ENCODE peak calls at places on chromosome 14, in six cellular contexts. Q is PC-3; F is PC-9; Z is activated CD4-positive, alpha-beta T cell treated with anti-CD3 and anti-CD28 coated beads, Interleukin-2, amount 50 U/mL, for 4 hours; M is RWPE1; J is CD4-positive, CD25-positive, alpha-beta regulatory T cell. R is an unnamed sample.

GRCh38 chr14:95504135-95505029 is 12.1 kb downstream of the SYNE3 start:
- DNase-seq in Z (no peak), Q (no peak), J (no peak), M (no peak), F (no peak), R (no peak)

GRCh38 chr14:89801128-89801527 is 153.4 kb downstream of the EFCAB11 start:
- DNase-seq in M (peak), Z (no peak), J (no peak), F (no peak), Q (peak), R (no peak)

GRCh38 chr14:63896278-63896720 is 43.5 kb downstream of the SYNE2 start:
- DNase-seq in M (peak), Q (peak), Z (no peak), F (peak), J (no peak), R (no peak)

GRCh38 chr14:94571950-94572349 is 9.3 kb upstream of the SERPINA5 start:
- DNase-seq in Q (no peak), J (no peak), F (no peak), Z (no peak), M (peak), R (no peak)

GRCh38 chr14:103021817-103022668 is 35.3 kb downstream of the CDC42BPB start:
- DNase-seq in J (no peak), Z (no peak), F (no peak), M (no peak), Q (no peak), R (no peak)

GRCh38 chr14:99564903-99565259 is 39.1 kb downstream of the CCDC85C start:
- DNase-seq in F (no peak), Q (no peak), J (no peak), M (no peak), Z (no peak), R (no peak)

GRCh38 chr14:70033561-70033960 is 154.3 kb downstream of the SMOC1 start:
- DNase-seq in Z (no peak), Q (no peak), J (no peak), M (no peak), F (no peak), R (no peak)

GRCh38 chr14:105999361-106000028 is 473.1 kb downstream of the TMEM121 start:
- DNase-seq in M (no peak), F (no peak), J (peak), Q (no peak), Z (peak), R (peak)

GRCh38 chr14:95040723-95041476 is 116.4 kb downstream of the DICER1 start:
- DNase-seq in Q (no peak), M (no peak), F (no peak), Z (no peak), J (no peak), R (no peak)